ENCODE peak calls at places on chromosome 17, in six cellular contexts. D is SK-N-SH; U is iris pigment epithelial cell; K is HT1080; O is activated naive CD4-positive, alpha-beta T cell treated with anti-CD3 and anti-CD28 coated beads, Interleukin-2, amount 50 U/mL, for 16 hours; L is SW 1271. B is an unnamed sample.

GRCh38 chr17:71975998-71976649 is 144.7 kb upstream of the SOX9 start:
- DNase-seq in D (peak; percentile 38), U (peak; percentile 96), K (peak; percentile 95), O (no peak), L (peak; percentile 58), B (no peak)

GRCh38 chr17:42521036-42521435 is 15.0 kb upstream of the NAGLU start:
- DNase-seq in D (no peak), U (no peak), K (peak; percentile 39), O (no peak), L (no peak), B (no peak)

GRCh38 chr17:81405382-81406005 is 10.2 kb downstream of the BAHCC1 start:
- DNase-seq in D (no peak), U (no peak), K (no peak), O (no peak), L (no peak), B (no peak)

GRCh38 chr17:16304832-16305231 is 48.4 kb downstream of the CENPV start:
- DNase-seq in D (peak; percentile 50), U (peak; percentile 45), K (peak; percentile 49), O (no peak), L (no peak), B (no peak)

GRCh38 chr17:30576326-30576861 is 99.2 kb downstream of the GOSR1 start:
- DNase-seq in D (no peak), U (no peak), K (no peak), O (no peak), L (no peak), B (no peak)

GRCh38 chr17:34254651-34255380 is at the start of gene CCL2:
- DNase-seq in D (peak; percentile 42), U (peak; percentile 74), K (peak; percentile 18), O (no peak), L (no peak), B (no peak)

GRCh38 chr17:47819475-47819874 is 2.1 kb downstream of the OSBPL7 start:
- DNase-seq in D (no peak), U (no peak), K (no peak), O (no peak), L (no peak), B (no peak)

GRCh38 chr17:19448341-19449268 is 37.6 kb downstream of the RNF112 start:
- DNase-seq in D (peak; percentile 29), U (peak; percentile 99), K (peak; percentile 67), O (no peak), L (no peak), B (no peak)

GRCh38 chr17:81483085-81483861 is 29.3 kb downstream of the ACTG1 start:
- DNase-seq in D (no peak), U (no peak), K (no peak), O (no peak), L (no peak), B (no peak)

GRCh38 chr17:80948091-80948960 is 43.3 kb upstream of the CHMP6 start:
- DNase-seq in D (peak; percentile 27), U (no peak), K (no peak), O (peak; percentile 10), L (no peak), B (no peak)

GRCh38 chr17:33220031-33220430 is 73.1 kb downstream of the ASIC2 start:
- DNase-seq in D (no peak), U (no peak), K (no peak), O (no peak), L (no peak), B (no peak)

GRCh38 chr17:44909681-44910144 is 5.6 kb downstream of the GFAP start:
- DNase-seq in D (peak; percentile 46), U (peak; percentile 50), K (peak; percentile 96), O (no peak), L (no peak), B (no peak)